ENCODE peak calls at places on chromosomes 6 and 20, in four cellular contexts. I is NCI-H2029 treated with DMSO at 0.1 percent for 48 hours, V is GM13976, R is sciatic nerve. S is an unnamed sample.

GRCh38 chr20:3706774-3707507 is 5.5 kb downstream of the SIGLEC1 start:
- DNase-seq in V (no peak), I (no peak), R (no peak), S (no peak)

GRCh38 chr6:156919819-156920379 is 142.7 kb downstream of the ARID1B start:
- DNase-seq in R (no peak), V (no peak), I (no peak), S (no peak)

GRCh38 chr6:11434565-11435326 is 102.8 kb upstream of the TMEM170B start:
- DNase-seq in V (no peak), I (no peak), R (no peak), S (peak; percentile 79)

GRCh38 chr20:444862-445426 is 17.4 kb downstream of the TBC1D20 start:
- DNase-seq in I (no peak), V (no peak), R (peak; percentile 55), S (no peak)

GRCh38 chr20:50189681-50190250 is 864 bp upstream of the CEBPB start:
- DNase-seq in R (peak; percentile 87), I (no peak), V (no peak), S (no peak)

GRCh38 chr6:108806669-108807068 is 41.6 kb upstream of the ARMC2 start:
- DNase-seq in R (no peak), I (no peak), V (no peak), S (no peak)

GRCh38 chr20:31747640-31748039 is 8.6 kb downstream of the TPX2 start:
- DNase-seq in R (no peak), I (no peak), V (no peak), S (peak; percentile 47)

GRCh38 chr6:160520043-160520904 is 143.8 kb downstream of the LPA start:
- DNase-seq in I (no peak), R (peak; percentile 88), V (peak; percentile 79), S (no peak)

GRCh38 chr20:53020376-53020775 is 48.2 kb downstream of the TSHZ2 start:
- DNase-seq in V (no peak), I (peak; percentile 25), R (no peak), S (no peak)

GRCh38 chr6:72913797-72914196 is 291.9 kb downstream of the KCNQ5 start:
- DNase-seq in I (no peak), R (no peak), V (no peak), S (no peak)

GRCh38 chr6:3389390-3390167 is 67.3 kb downstream of the SLC22A23 start:
- DNase-seq in I (no peak), V (no peak), R (peak; percentile 75), S (no peak)

GRCh38 chr6:136501081-136501480 is 49.1 kb downstream of the MAP7 start:
- DNase-seq in R (no peak), V (no peak), I (no peak), S (no peak)

GRCh38 chr6:1821188-1822183 is 211.8 kb downstream of the FOXC1 start:
- DNase-seq in V (no peak), R (no peak), I (peak; percentile 93), S (no peak)

GRCh38 chr20:22620342-22620741 is 36.0 kb upstream of the FOXA2 start:
- DNase-seq in I (no peak), V (no peak), R (no peak), S (no peak)

GRCh38 chr6:151658091-151658490 is 149.4 kb upstream of the ESR1 start:
- DNase-seq in I (no peak), V (no peak), R (no peak), S (no peak)

GRCh38 chr6:45592991-45593390 is 215.3 kb upstream of the SUPT3H start:
- DNase-seq in I (no peak), V (no peak), R (no peak), S (peak; percentile 47)

GRCh38 chr6:49528571-49528970 is 21.9 kb upstream of the C6orf141 start:
- DNase-seq in V (no peak), I (no peak), R (no peak), S (no peak)

GRCh38 chr6:158283304-158284005 is 28.8 kb upstream of the TULP4 start:
- DNase-seq in R (no peak), V (no peak), I (no peak), S (peak; percentile 33)

GRCh38 chr20:58818585-58819285 is 32.0 kb downstream of the GNAS-AS1 start:
- DNase-seq in V (no peak), R (no peak), I (no peak), S (peak; percentile 67)

GRCh38 chr20:38299963-38300362 is 4.0 kb upstream of the BPI start:
- DNase-seq in R (no peak), I (peak; percentile 0), V (no peak), S (no peak)

GRCh38 chr6:16903470-16903869 is 142.2 kb upstream of the ATXN1 start:
- DNase-seq in R (no peak), I (no peak), V (no peak), S (no peak)

GRCh38 chr6:81894286-81894685 is 141.8 kb upstream of the TENT5A start:
- DNase-seq in I (no peak), R (no peak), V (no peak), S (peak; percentile 57)

GRCh38 chr20:44730441-44730840 is 15.2 kb upstream of the KCNK15 start:
- DNase-seq in V (no peak), I (no peak), R (no peak), S (peak; percentile 67)

GRCh38 chr6:170084166-170084730 is 206.6 kb downstream of the DLL1 start:
- DNase-seq in I (no peak), V (no peak), R (peak; percentile 34), S (no peak)

GRCh38 chr6:111520519-111520918 is 37.5 kb upstream of the REV3L start:
- DNase-seq in R (no peak), V (no peak), I (no peak), S (no peak)

GRCh38 chr20:51420111-51420510 is 122.4 kb downstream of the NFATC2 start:
- DNase-seq in V (no peak), I (no peak), R (no peak), S (no peak)

GRCh38 chr6:134537146-134537555 is 219.2 kb upstream of the SGK1 start:
- DNase-seq in R (no peak), V (no peak), I (no peak), S (peak; percentile 89)

GRCh38 chr6:44264154-44265002 is 973 bp downstream of the NFKBIE start:
- DNase-seq in I (no peak), R (no peak), V (peak; percentile 70), S (no peak)

S was measured in skeletal muscle cell.